ENCODE peak calls at places on chromosomes 1 and 21, in five cellular contexts. N is HCT116, Y is breast epithelium, G is spleen, Z is esophagus muscularis mucosa. T is an unnamed sample.

GRCh38 chr1:40096977-40097782 is at the start of gene PPT1:
- DNase-seq in Z (peak; percentile 94), G (peak; percentile 96), Y (peak; percentile 77), N (peak; percentile 41), T (no peak)

GRCh38 chr1:165352442-165353293 is 3.8 kb downstream of the LMX1A start:
- DNase-seq in N (no peak), Y (no peak), Z (no peak), G (no peak), T (no peak)

GRCh38 chr1:167454929-167455785 is 63.2 kb downstream of the CD247 start:
- DNase-seq in N (peak; percentile 10), G (peak; percentile 94), Z (no peak), Y (no peak), T (no peak)

GRCh38 chr1:153533689-153534201 is 2.0 kb downstream of the S100A6 start:
- DNase-seq in N (peak; percentile 76), Z (no peak), G (peak; percentile 70), Y (no peak), T (no peak)

GRCh38 chr1:192732787-192733186 is 76.1 kb upstream of the RGS2 start:
- DNase-seq in N (peak; percentile 28), Y (no peak), Z (no peak), G (no peak), T (no peak)

GRCh38 chr1:99740141-99740540 is 26.3 kb downstream of the FRRS1 start:
- DNase-seq in Y (no peak), G (no peak), Z (no peak), N (no peak), T (no peak)

GRCh38 chr1:71921935-71922559 is 360.3 kb downstream of the NEGR1 start:
- DNase-seq in Z (no peak), Y (no peak), N (no peak), G (no peak), T (no peak)

GRCh38 chr21:36297938-36298572 is 21.9 kb upstream of the MORC3 start:
- DNase-seq in N (no peak), Y (peak; percentile 59), Z (no peak), G (peak; percentile 85), T (peak; percentile 36)

GRCh38 chr1:1268284-1268682 is 5.4 kb downstream of the UBE2J2 start:
- DNase-seq in Z (no peak), G (no peak), N (no peak), Y (no peak), T (no peak)

GRCh38 chr1:97433520-97434175 is 487.2 kb downstream of the DPYD start:
- DNase-seq in Z (no peak), G (no peak), Y (no peak), N (no peak), T (no peak)

GRCh38 chr1:14924455-14925325 is 228.9 kb upstream of the TMEM51 start:
- DNase-seq in Z (no peak), N (no peak), G (peak; percentile 81), Y (peak; percentile 63), T (no peak)

GRCh38 chr1:234957330-234958065 is 171.1 kb downstream of the TOMM20 start:
- DNase-seq in N (peak; percentile 44), Y (no peak), G (no peak), Z (no peak), T (no peak)

GRCh38 chr1:198771562-198772153 is 132.8 kb downstream of the PTPRC start:
- DNase-seq in Y (no peak), G (no peak), N (peak; percentile 34), Z (no peak), T (no peak)

GRCh38 chr1:116855220-116855619 is 54.5 kb upstream of the PTGFRN start:
- DNase-seq in Y (no peak), N (no peak), G (no peak), Z (no peak), T (no peak)

GRCh38 chr1:47875831-47876586 is 121.2 kb downstream of the TRABD2B start:
- DNase-seq in N (no peak), Y (no peak), Z (no peak), G (no peak), T (no peak)

GRCh38 chr1:45607407-45608074 is 16.3 kb downstream of the CCDC17 start:
- DNase-seq in Z (no peak), Y (no peak), N (no peak), G (no peak), T (no peak)

GRCh38 chr1:213389061-213389581 is 338.1 kb downstream of the RPS6KC1 start:
- DNase-seq in G (no peak), N (no peak), Y (no peak), Z (no peak), T (no peak)

GRCh38 chr1:85599076-85599491 is 18.5 kb downstream of the CCN1 start:
- DNase-seq in Z (no peak), G (no peak), Y (no peak), N (no peak), T (no peak)

GRCh38 chr1:27726173-27726793 is 522 bp downstream of the FAM76A start:
- DNase-seq in G (no peak), Z (no peak), Y (peak; percentile 53), N (peak; percentile 19), T (no peak)

GRCh38 chr1:235253219-235253640 is 74.7 kb downstream of the ARID4B start:
- DNase-seq in N (peak; percentile 54), G (no peak), Z (peak; percentile 92), Y (no peak), T (no peak)

GRCh38 chr1:21323091-21323490 is 32.8 kb upstream of the ECE1 start:
- DNase-seq in N (no peak), Z (no peak), Y (no peak), G (no peak), T (no peak)

GRCh38 chr1:196464545-196464944 is 143.7 kb downstream of the KCNT2 start:
- DNase-seq in Z (no peak), Y (no peak), G (no peak), N (no peak), T (no peak)

GRCh38 chr1:199550384-199551067 is 477.0 kb upstream of the NR5A2 start:
- DNase-seq in Y (no peak), Z (no peak), G (no peak), N (no peak), T (no peak)

GRCh38 chr1:52152976-52153375 is 11.1 kb downstream of the ZFYVE9 start:
- DNase-seq in N (no peak), G (no peak), Y (no peak), Z (peak; percentile 42), T (no peak)

GRCh38 chr1:181134543-181135461 is 46.3 kb downstream of the IER5 start:
- DNase-seq in Z (no peak), G (peak; percentile 85), Y (peak; percentile 65), N (no peak), T (no peak)

GRCh38 chr21:44854391-44854663 is 19.2 kb downstream of the PTTG1IP start:
- DNase-seq in Y (peak; percentile 25), Z (no peak), G (no peak), N (no peak), T (no peak)

GRCh38 chr1:48817505-48818114 is 40.9 kb upstream of the BEND5 start:
- DNase-seq in Y (no peak), Z (no peak), G (peak; percentile 84), N (peak; percentile 8), T (no peak)

GRCh38 chr1:6130596-6130995 is 49.5 kb downstream of the CHD5 start:
- DNase-seq in Z (no peak), Y (no peak), N (no peak), G (peak; percentile 49), T (no peak)

GRCh38 chr1:6127587-6128163 is 52.4 kb downstream of the CHD5 start:
- DNase-seq in G (peak; percentile 86), Z (no peak), N (peak; percentile 71), Y (no peak), T (no peak)

GRCh38 chr1:6130036-6130435 is 50.1 kb downstream of the CHD5 start:
- DNase-seq in Z (no peak), G (peak; percentile 49), Y (no peak), N (no peak), T (no peak)

GRCh38 chr1:6128276-6129081 is 51.6 kb downstream of the CHD5 start:
- DNase-seq in Z (no peak), G (peak; percentile 57), N (no peak), Y (no peak), T (no peak)

DNA sequence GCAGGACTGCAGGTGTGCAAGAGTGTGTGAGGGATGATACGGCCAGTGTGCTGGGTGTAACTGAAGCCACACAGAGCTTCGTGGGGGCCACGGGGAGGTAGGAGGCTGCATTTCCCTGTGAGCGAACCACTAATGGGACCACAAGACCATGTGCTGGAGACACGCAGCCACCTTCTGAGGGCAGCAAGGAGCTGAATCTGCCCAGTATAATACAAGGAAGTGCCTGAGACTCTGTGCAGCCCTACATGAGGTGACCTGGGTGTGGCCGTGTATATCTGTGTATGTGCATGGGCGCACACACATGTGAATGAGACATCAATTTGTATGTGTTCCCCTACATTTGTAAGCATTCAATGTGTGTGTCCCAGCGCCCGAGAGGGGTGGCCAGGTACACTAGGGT is 50.8 kb downstream of the CHD5 start:
- DNase-seq in N (no peak), G (no peak), Y (no peak), Z (no peak), T (no peak)
- H3K36me3 ChIP-seq in N (no peaks in the 10 kb centered on the region), G (no peaks in the 10 kb centered on the region), Y (no peaks in the 10 kb centered on the region), Z (no peaks in the 10 kb centered on the region), T (no peaks in the 10 kb centered on the region)

GRCh38 chr1:220089650-220090556 is at the start of gene BPNT1:
- DNase-seq in Z (peak; percentile 97), N (peak; percentile 98), Y (peak; percentile 91), G (peak; percentile 96), T (peak; percentile 54)
- TF ChIP-seq POLR2A in Z (peak; percentile 38), N (peak; percentile 79), Y (no peak), G (no peak), T (no peak)

GRCh38 chr1:112457241-112457640 is 51.5 kb upstream of the WNT2B start:
- DNase-seq in G (no peak), Y (no peak), N (no peak), Z (no peak), T (no peak)

GRCh38 chr1:112457965-112458364 is 50.8 kb upstream of the WNT2B start:
- DNase-seq in Y (no peak), N (no peak), Z (no peak), G (no peak), T (no peak)

GRCh38 chr1:112453876-112454275 is 54.9 kb upstream of the WNT2B start:
- DNase-seq in Z (no peak), Y (no peak), N (no peak), G (no peak), T (no peak)

GRCh38 chr1:112450773-112451172 is 54.8 kb downstream of the CTTNBP2NL start:
- DNase-seq in Z (no peak), Y (no peak), G (no peak), N (no peak), T (no peak)

DNA sequence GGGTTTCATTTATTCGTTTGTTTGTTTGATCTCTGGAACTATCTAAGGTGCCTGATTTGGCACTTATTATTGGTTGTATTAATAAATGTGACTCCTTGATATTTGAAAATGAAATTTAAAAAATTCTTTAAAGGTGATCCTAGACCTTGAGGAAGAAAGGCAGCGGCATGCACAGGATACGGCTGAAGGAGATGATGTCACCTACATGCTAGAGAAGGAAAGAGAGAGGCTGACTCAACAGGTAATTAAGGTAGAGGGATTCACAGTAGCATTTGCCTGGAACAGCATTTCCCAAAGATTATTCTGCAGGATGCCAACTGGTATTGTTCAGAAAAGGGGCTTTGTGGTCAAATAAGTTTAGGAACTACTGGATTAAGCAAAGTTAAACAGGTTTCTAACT is 54.4 kb upstream of the WNT2B start:
- DNase-seq in Z (no peak), N (no peak), Y (no peak), G (no peak), T (no peak)
- H3K36me3 ChIP-seq in Z (peaks cover 66% of the 10 kb centered on the region), N (peaks cover 11% of the 10 kb centered on the region), Y (no peaks in the 10 kb centered on the region), G (peaks cover 12% of the 10 kb centered on the region), T (peaks cover 16% of the 10 kb centered on the region)

GRCh38 chr1:243917863-243918565 is 68.0 kb upstream of the AKT3 start:
- DNase-seq in G (no peak), Z (no peak), N (no peak), Y (no peak), T (no peak)
- TF ChIP-seq POLR2A in G (no peak), Z (no peak), N (no peak), Y (no peak), T (no peak)

GRCh38 chr1:32077451-32077850 is 4.7 kb downstream of the TMEM39B start:
- DNase-seq in N (no peak), G (no peak), Z (no peak), Y (no peak), T (no peak)
- H3K36me3 ChIP-seq in N (peaks cover 16% of the 10 kb centered on the region), G (peaks cover 39% of the 10 kb centered on the region), Z (peaks cover 65% of the 10 kb centered on the region), Y (no peaks in the 10 kb centered on the region), T (peaks cover 75% of the 10 kb centered on the region)

T was measured in esophagus squamous epithelium.